ENCODE peak calls at places on chromosomes 13 and 19, in ten cellular contexts. One of them, this sample, is unnamed.

GRCh38 chr13:49386664-49387063 is 57.2 kb downstream of the CAB39L start:
- DNase-seq in 8988T: no peak
- DNase-seq in HCT116: no peak
- DNase-seq in uterus: no peak
- DNase-seq in left ventricle myocardium inferior: no peak
- DNase-seq in pons: no peak
- DNase-seq in foreskin fibroblast: no peak
- DNase-seq in HFFc6: no peak
- DNase-seq in H54: no peak
- DNase-seq in amniotic stem cell: no peak
- DNase-seq in this sample: no peak

GRCh38 chr13:59834801-59835200 is 328.9 kb downstream of the DIAPH3 start:
- DNase-seq in 8988T: no peak
- DNase-seq in HCT116: no peak
- DNase-seq in uterus: no peak
- DNase-seq in left ventricle myocardium inferior: no peak
- DNase-seq in pons: no peak
- DNase-seq in foreskin fibroblast: peak; percentile 23
- DNase-seq in HFFc6: peak; percentile 47
- DNase-seq in H54: no peak
- DNase-seq in amniotic stem cell: no peak
- DNase-seq in this sample: no peak

GRCh38 chr13:34847751-34848150 is 94.3 kb upstream of the NBEA start:
- DNase-seq in 8988T: no peak
- DNase-seq in HCT116: no peak
- DNase-seq in uterus: no peak
- DNase-seq in left ventricle myocardium inferior: no peak
- DNase-seq in pons: no peak
- DNase-seq in foreskin fibroblast: no peak
- DNase-seq in HFFc6: no peak
- DNase-seq in H54: no peak
- DNase-seq in amniotic stem cell: no peak
- DNase-seq in this sample: no peak

GRCh38 chr13:97125051-97125809 is 96.9 kb upstream of the MBNL2 start:
- DNase-seq in 8988T: no peak
- DNase-seq in HCT116: peak; percentile 75
- DNase-seq in uterus: peak; percentile 54
- DNase-seq in left ventricle myocardium inferior: no peak
- DNase-seq in pons: no peak
- DNase-seq in foreskin fibroblast: peak; percentile 84
- DNase-seq in HFFc6: peak; percentile 60
- DNase-seq in H54: no peak
- DNase-seq in amniotic stem cell: peak; percentile 39
- DNase-seq in this sample: no peak

GRCh38 chr19:15138427-15138826 is 31.2 kb downstream of the SYDE1 start:
- DNase-seq in 8988T: no peak
- DNase-seq in HCT116: no peak
- DNase-seq in uterus: no peak
- DNase-seq in left ventricle myocardium inferior: no peak
- DNase-seq in pons: no peak
- DNase-seq in foreskin fibroblast: no peak
- DNase-seq in HFFc6: peak; percentile 16
- DNase-seq in H54: no peak
- DNase-seq in amniotic stem cell: no peak
- DNase-seq in this sample: no peak

GRCh38 chr19:13133241-13133870 is 15.3 kb downstream of the NACC1 start:
- DNase-seq in 8988T: no peak
- DNase-seq in HCT116: no peak
- DNase-seq in uterus: no peak
- DNase-seq in left ventricle myocardium inferior: no peak
- DNase-seq in pons: peak; percentile 88
- DNase-seq in foreskin fibroblast: no peak
- DNase-seq in HFFc6: no peak
- DNase-seq in H54: no peak
- DNase-seq in amniotic stem cell: no peak
- DNase-seq in this sample: no peak

GRCh38 chr13:103403148-103403740 is 337.0 kb upstream of the SLC10A2 start:
- DNase-seq in 8988T: no peak
- DNase-seq in HCT116: no peak
- DNase-seq in uterus: no peak
- DNase-seq in left ventricle myocardium inferior: no peak
- DNase-seq in pons: no peak
- DNase-seq in foreskin fibroblast: no peak
- DNase-seq in HFFc6: no peak
- DNase-seq in H54: no peak
- DNase-seq in amniotic stem cell: no peak
- DNase-seq in this sample: peak; percentile 58

GRCh38 chr19:17037184-17037583 is 10.6 kb upstream of the CPAMD8 start:
- DNase-seq in 8988T: no peak
- DNase-seq in HCT116: no peak
- DNase-seq in uterus: no peak
- DNase-seq in left ventricle myocardium inferior: no peak
- DNase-seq in pons: no peak
- DNase-seq in foreskin fibroblast: no peak
- DNase-seq in HFFc6: no peak
- DNase-seq in H54: no peak
- DNase-seq in amniotic stem cell: no peak
- DNase-seq in this sample: no peak

GRCh38 chr13:98478134-98479129 is 98.5 kb downstream of the STK24 start:
- DNase-seq in 8988T: no peak
- DNase-seq in HCT116: no peak
- DNase-seq in uterus: no peak
- DNase-seq in left ventricle myocardium inferior: no peak
- DNase-seq in pons: no peak
- DNase-seq in foreskin fibroblast: peak; percentile 42
- DNase-seq in HFFc6: peak; percentile 50
- DNase-seq in H54: peak; percentile 61
- DNase-seq in amniotic stem cell: no peak
- DNase-seq in this sample: no peak

GRCh38 chr19:48997972-48998371 is 4.3 kb downstream of the RUVBL2 start:
- DNase-seq in 8988T: no peak
- DNase-seq in HCT116: peak; percentile 62
- DNase-seq in uterus: no peak
- DNase-seq in left ventricle myocardium inferior: no peak
- DNase-seq in pons: no peak
- DNase-seq in foreskin fibroblast: peak; percentile 29
- DNase-seq in HFFc6: peak; percentile 50
- DNase-seq in H54: no peak
- DNase-seq in amniotic stem cell: no peak
- DNase-seq in this sample: peak; percentile 49

GRCh38 chr13:76980075-76980718 is 11.7 kb upstream of the CLN5 start:
- DNase-seq in 8988T: peak; percentile 91
- DNase-seq in HCT116: peak; percentile 43
- DNase-seq in uterus: peak; percentile 79
- DNase-seq in left ventricle myocardium inferior: peak; percentile 78
- DNase-seq in pons: peak; percentile 44
- DNase-seq in foreskin fibroblast: peak; percentile 32
- DNase-seq in HFFc6: peak; percentile 27
- DNase-seq in H54: peak; percentile 77
- DNase-seq in amniotic stem cell: peak; percentile 46
- DNase-seq in this sample: peak; percentile 71

GRCh38 chr13:28819748-28820098 is 416 bp upstream of the MTUS2 start:
- DNase-seq in 8988T: peak; percentile 84
- DNase-seq in HCT116: no peak
- DNase-seq in uterus: no peak
- DNase-seq in left ventricle myocardium inferior: peak; percentile 69
- DNase-seq in pons: no peak
- DNase-seq in foreskin fibroblast: peak; percentile 35
- DNase-seq in HFFc6: no peak
- DNase-seq in H54: no peak
- DNase-seq in amniotic stem cell: peak; percentile 11
- DNase-seq in this sample: peak; percentile 33

GRCh38 chr19:369876-370275 is 25.3 kb upstream of the MIER2 start:
- DNase-seq in 8988T: no peak
- DNase-seq in HCT116: no peak
- DNase-seq in uterus: no peak
- DNase-seq in left ventricle myocardium inferior: no peak
- DNase-seq in pons: no peak
- DNase-seq in foreskin fibroblast: no peak
- DNase-seq in HFFc6: no peak
- DNase-seq in H54: no peak
- DNase-seq in amniotic stem cell: no peak
- DNase-seq in this sample: no peak

GRCh38 chr13:58080806-58081205 is 449.3 kb downstream of the PCDH17 start:
- DNase-seq in 8988T: no peak
- DNase-seq in HCT116: no peak
- DNase-seq in uterus: no peak
- DNase-seq in left ventricle myocardium inferior: no peak
- DNase-seq in pons: no peak
- DNase-seq in foreskin fibroblast: no peak
- DNase-seq in HFFc6: no peak
- DNase-seq in H54: no peak
- DNase-seq in amniotic stem cell: no peak
- DNase-seq in this sample: no peak